ENCODE peak calls at places on chromosomes 2 and 18, in four cellular contexts. One of them, this sample, is unnamed.
A peak's percentile ranks its signal among the peaks of the same experiment; 100 is the strongest.

GRCh38 chr2:108607706-108608301 is 73.5 kb downstream of the LIMS1 start:
- DNase-seq in SK-N-SH: peak; percentile 33
- DNase-seq in H1: no peak
- DNase-seq in GM12878: no peak
- DNase-seq in this sample: peak; percentile 42

GRCh38 chr2:56185101-56185581 is 1.4 kb downstream of the CCDC85A start:
- DNase-seq in SK-N-SH: peak; percentile 34
- DNase-seq in H1: no peak
- DNase-seq in GM12878: no peak
- DNase-seq in this sample: no peak

GRCh38 chr2:100470898-100471514 is 724 bp downstream of the NMS start:
- DNase-seq in GM12878: no peak
- DNase-seq in SK-N-SH: no peak
- DNase-seq in H1: peak; percentile 39
- DNase-seq in this sample: peak; percentile 12

GRCh38 chr2:240523451-240524281 is 34.1 kb downstream of the ANKMY1 start:
- DNase-seq in GM12878: no peak
- DNase-seq in H1: no peak
- DNase-seq in SK-N-SH: no peak
- DNase-seq in this sample: no peak

GRCh38 chr2:148201075-148202004 is 180.4 kb downstream of the MBD5 start:
- DNase-seq in GM12878: no peak
- DNase-seq in SK-N-SH: peak; percentile 22
- DNase-seq in H1: peak; percentile 86
- DNase-seq in this sample: peak; percentile 87

GRCh38 chr18:43213816-43214215 is 63.5 kb downstream of the SYT4 start:
- DNase-seq in H1: no peak
- DNase-seq in SK-N-SH: no peak
- DNase-seq in GM12878: no peak
- DNase-seq in this sample: no peak

GRCh38 chr2:118846667-118847446 is 591 bp downstream of the EN1 start:
- DNase-seq in SK-N-SH: peak; percentile 65
- DNase-seq in GM12878: no peak
- DNase-seq in H1: no peak
- DNase-seq in this sample: no peak

GRCh38 chr2:2232167-2232566 is 98.9 kb downstream of the MYT1L start:
- DNase-seq in SK-N-SH: no peak
- DNase-seq in GM12878: no peak
- DNase-seq in H1: no peak
- DNase-seq in this sample: no peak

GRCh38 chr2:74197983-74198460 is 393 bp upstream of the MTHFD2 start:
- DNase-seq in GM12878: no peak
- DNase-seq in H1: no peak
- DNase-seq in SK-N-SH: no peak
- DNase-seq in this sample: no peak

DNA sequence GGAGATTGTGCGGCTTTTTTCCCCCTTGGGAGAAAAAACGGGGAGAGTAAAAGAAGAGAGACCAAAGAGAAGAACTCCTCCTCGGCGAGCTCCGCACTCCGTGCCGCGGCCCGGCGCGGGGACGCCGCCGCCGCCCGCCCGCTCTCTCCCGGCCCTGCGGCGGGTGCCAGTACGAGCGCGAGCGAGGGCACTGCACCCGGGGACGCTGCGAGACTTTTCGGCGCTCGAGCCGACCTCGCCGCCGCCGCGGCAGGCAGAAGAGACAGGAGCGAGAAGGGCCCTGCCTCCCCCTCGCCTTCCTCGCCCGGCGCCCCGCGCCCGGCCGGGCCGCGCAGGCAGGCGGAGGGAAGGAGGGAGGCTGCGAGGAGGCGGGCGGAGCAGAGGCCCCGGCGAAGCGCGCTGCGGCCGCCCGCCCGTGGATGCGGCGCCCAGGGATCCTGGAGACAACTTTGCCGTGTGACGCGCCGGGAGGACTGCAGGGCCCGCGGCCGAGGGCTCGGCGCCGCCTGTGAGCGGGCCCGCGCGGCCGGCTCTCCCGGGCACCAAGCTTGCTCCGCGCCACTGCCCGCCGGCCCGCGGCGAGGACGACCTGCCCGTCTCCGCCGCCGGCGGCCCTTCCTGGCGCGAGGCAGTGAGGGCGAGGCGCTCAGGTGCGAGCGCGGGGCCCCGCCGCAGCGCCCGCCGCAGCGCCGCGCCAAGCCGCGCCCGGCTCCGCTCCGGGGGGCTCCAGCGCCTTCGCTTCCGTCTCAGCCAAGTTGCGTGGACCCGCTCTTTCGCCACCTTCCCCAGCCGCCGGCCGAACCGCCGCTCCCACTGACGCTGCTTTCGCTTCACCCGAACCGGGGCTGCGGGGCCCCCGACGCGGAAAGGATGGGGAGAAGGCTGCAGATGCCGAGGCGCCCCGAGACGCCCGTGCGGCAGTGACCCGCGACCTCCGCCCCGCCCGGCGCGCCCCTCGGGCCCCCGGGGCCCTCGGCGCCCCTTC is 653 bp upstream of the INHBB start:
- DNase-seq in SK-N-SH: peak; percentile 76
- DNase-seq in H1: no peak
- DNase-seq in GM12878: no peak
- DNase-seq in this sample: no peak
- TF ChIP-seq TCF12 in SK-N-SH: no peak
- TF ChIP-seq TCF12 in H1: no peak
- TF ChIP-seq TCF12 in GM12878: no peak
- TF ChIP-seq TCF12 in this sample: no peak

DNA sequence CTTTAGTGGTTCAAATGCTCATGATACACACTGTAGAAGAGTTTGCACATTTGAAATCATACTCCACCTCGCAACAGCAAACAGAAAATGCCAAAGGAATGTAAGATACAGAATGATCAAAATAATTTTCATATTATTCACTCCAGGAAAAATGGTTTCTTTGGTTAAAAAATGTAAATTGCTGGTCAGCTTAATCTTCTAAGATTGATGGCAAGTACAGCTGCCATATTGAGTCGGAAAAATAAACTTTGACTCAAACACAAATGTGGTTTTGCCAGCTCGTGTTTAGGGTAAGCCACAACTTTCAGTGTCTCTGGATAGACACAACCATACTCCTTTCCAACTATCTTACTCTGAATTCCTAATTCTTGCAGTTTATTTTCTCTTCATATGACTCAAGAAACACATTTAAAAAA is 154.9 kb upstream of the SMIM21 start:
- DNase-seq in SK-N-SH: no peak
- DNase-seq in GM12878: no peak
- DNase-seq in H1: no peak
- DNase-seq in this sample: no peak
- H2AFZ ChIP-seq in SK-N-SH: no peak overlapping the region
- H2AFZ ChIP-seq in GM12878: no peak overlapping the region
- H2AFZ ChIP-seq in H1: no peak overlapping the region
- H2AFZ ChIP-seq in this sample: no peak overlapping the region

DNA sequence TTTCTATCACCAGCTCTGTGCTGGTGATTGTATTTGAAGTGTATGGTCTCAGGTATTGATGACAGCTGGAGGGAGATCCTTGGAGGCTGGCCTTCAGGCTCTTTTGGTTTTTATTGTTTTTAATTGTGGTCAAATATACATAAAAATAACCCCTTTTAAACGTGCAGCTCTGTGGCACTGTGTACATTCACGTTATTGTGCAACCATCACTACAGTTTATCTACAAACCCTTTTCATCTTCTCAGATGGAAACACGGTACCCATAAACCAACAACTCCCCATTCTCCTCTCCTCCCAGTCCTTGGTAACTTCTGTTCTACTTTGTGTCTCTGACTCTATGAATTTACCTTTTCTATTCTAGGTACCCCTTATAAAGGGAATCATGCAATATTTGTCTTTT is 79.3 kb upstream of the ATP8B1 start:
- DNase-seq in SK-N-SH: no peak
- DNase-seq in GM12878: no peak
- DNase-seq in H1: no peak
- DNase-seq in this sample: no peak
- TF ChIP-seq TCF12 in SK-N-SH: no peak
- TF ChIP-seq TCF12 in GM12878: no peak
- TF ChIP-seq TCF12 in H1: no peak
- TF ChIP-seq TCF12 in this sample: no peak

GRCh38 chr2:144349674-144350073 is 170.2 kb downstream of the ZEB2 start:
- DNase-seq in GM12878: no peak
- DNase-seq in SK-N-SH: no peak
- DNase-seq in H1: no peak
- DNase-seq in this sample: peak; percentile 10
- H2AFZ ChIP-seq in GM12878: no peak overlapping the region
- H2AFZ ChIP-seq in SK-N-SH: no peak overlapping the region
- H2AFZ ChIP-seq in H1: no peak overlapping the region
- H2AFZ ChIP-seq in this sample: peak overlapping the region; percentile 12

This sample was measured in HepG2.